ENCODE peak calls at places on chromosomes 13 and 19, in six cellular contexts. N, P, F, D, G and V are unnamed samples.

GRCh38 chr13:99103536-99103935 is 97.1 kb upstream of the UBAC2 start:
- DNase-seq in D (no peak), N (no peak), P (no peak), F (no peak), G (no peak), V (no peak)

GRCh38 chr19:58007285-58007684 is 4.7 kb upstream of the ZNF606 start:
- DNase-seq in D (no peak), P (no peak), G (no peak), F (no peak), N (no peak), V (no peak)

GRCh38 chr13:99496322-99497142 is 4.7 kb upstream of the TM9SF2 start:
- DNase-seq in G (peak; percentile 35), P (no peak), N (peak; percentile 76), D (no peak), F (no peak), V (peak; percentile 35)

GRCh38 chr13:44620057-44620456 is 43.9 kb upstream of the TSC22D1 start:
- DNase-seq in D (no peak), G (no peak), F (peak; percentile 10), N (no peak), P (peak; percentile 16), V (peak; percentile 71)

GRCh38 chr19:36030264-36031148 is 2.2 kb downstream of the CLIP3 start:
- DNase-seq in D (no peak), P (no peak), G (no peak), F (peak; percentile 32), N (no peak), V (no peak)

GRCh38 chr13:67829641-67830040 is 599.5 kb upstream of the PCDH9 start:
- DNase-seq in N (no peak), P (no peak), D (no peak), G (no peak), F (no peak), V (no peak)

GRCh38 chr19:19602713-19603320 is 15.7 kb downstream of the PBX4 start:
- DNase-seq in F (no peak), D (no peak), P (no peak), G (no peak), N (no peak), V (no peak)

GRCh38 chr13:37788346-37788745 is 81.2 kb downstream of the TRPC4 start:
- DNase-seq in F (no peak), D (no peak), N (no peak), P (no peak), G (no peak), V (no peak)

GRCh38 chr13:23960566-23961156 is 63.4 kb upstream of the C1QTNF9B start:
- DNase-seq in F (no peak), D (peak; percentile 40), P (peak; percentile 73), N (no peak), G (no peak), V (peak; percentile 53)

GRCh38 chr19:3606690-3607289 is at the start of gene TBXA2R:
- DNase-seq in G (peak; percentile 81), F (no peak), D (peak; percentile 42), N (peak; percentile 90), P (peak; percentile 59), V (peak; percentile 50)

GRCh38 chr19:45967246-45967645 is 6.4 kb downstream of the NOVA2 start:
- DNase-seq in G (no peak), F (no peak), N (no peak), D (no peak), P (no peak), V (no peak)

GRCh38 chr13:84844473-84844872 is 954.7 kb downstream of the SLITRK6 start:
- DNase-seq in P (peak; percentile 48), G (no peak), D (no peak), N (no peak), F (no peak), V (no peak)

GRCh38 chr19:7196721-7197168 is 97.5 kb downstream of the INSR start:
- DNase-seq in D (no peak), P (no peak), F (no peak), G (no peak), N (no peak), V (no peak)

GRCh38 chr19:39941615-39942507 is 7.4 kb upstream of the FCGBP start:
- DNase-seq in N (no peak), D (no peak), F (no peak), P (peak; percentile 16), G (no peak), V (no peak)

GRCh38 chr13:24348385-24348784 is 39.0 kb downstream of the C1QTNF9 start:
- DNase-seq in P (peak; percentile 13), G (no peak), F (no peak), D (no peak), N (no peak), V (no peak)

GRCh38 chr19:13058951-13059660 is 43.6 kb downstream of the LYL1 start:
- DNase-seq in G (no peak), D (no peak), N (no peak), F (no peak), P (no peak), V (no peak)

GRCh38 chr13:21343659-21344058 is 115.4 kb downstream of the ZDHHC20 start:
- DNase-seq in D (no peak), N (no peak), P (no peak), G (no peak), F (no peak), V (no peak)

GRCh38 chr19:8307965-8308866 is at the start of gene CD320:
- DNase-seq in N (peak; percentile 93), G (peak; percentile 92), P (peak; percentile 96), F (peak; percentile 79), D (peak; percentile 87), V (peak; percentile 82)

GRCh38 chr19:14110650-14111049 is 6.9 kb downstream of the PRKACA start:
- DNase-seq in F (no peak), N (no peak), P (no peak), G (no peak), D (no peak), V (no peak)

GRCh38 chr19:15445807-15446376 is 3.9 kb downstream of the WIZ start:
- DNase-seq in N (no peak), F (no peak), P (no peak), G (peak; percentile 77), D (no peak), V (no peak)

GRCh38 chr19:55116232-55117062 is 990 bp downstream of the PPP1R12C start:
- DNase-seq in P (peak; percentile 56), G (peak; percentile 74), F (peak; percentile 13), N (peak; percentile 88), D (no peak), V (peak; percentile 65)

GRCh38 chr19:40461669-40462221 is 3.8 kb downstream of the BLVRB start:
- DNase-seq in N (peak; percentile 85), G (peak; percentile 50), F (no peak), P (no peak), D (no peak), V (no peak)

GRCh38 chr13:50678464-50679162 is 164.9 kb downstream of the DLEU7 start:
- DNase-seq in G (no peak), N (no peak), D (no peak), F (no peak), P (peak; percentile 52), V (peak; percentile 85)

GRCh38 chr13:27730191-27730590 is 62.1 kb upstream of the GSX1 start:
- DNase-seq in G (no peak), F (no peak), N (no peak), D (no peak), P (no peak), V (no peak)

GRCh38 chr19:55426042-55426441 is 17.1 kb downstream of the SHISA7 start:
- DNase-seq in F (no peak), D (no peak), P (no peak), N (no peak), G (no peak), V (no peak)

GRCh38 chr19:47901370-47901769 is 15.3 kb upstream of the SULT2A1 start:
- DNase-seq in F (no peak), G (no peak), D (no peak), P (no peak), N (no peak), V (no peak)